ENCODE peak calls at places on chromosomes 3 and 15, in four cellular contexts. Q is activated naive CD8-positive, alpha-beta T cell treated with anti-CD3 and anti-CD28 coated beads, Interleukin-2, amount 50 U/mL, for 24 hours; R is mesothelial cell of epicardium; D is natural killer cell. H is an unnamed sample.

GRCh38 chr3:50124363-50125226 is 30.5 kb upstream of the SEMA3F start:
- DNase-seq in Q (no peak), R (no peak), D (no peak), H (no peak)

GRCh38 chr3:32334675-32335074 is 57.0 kb upstream of the CMTM7 start:
- DNase-seq in Q (peak; percentile 49), R (no peak), D (no peak), H (no peak)

GRCh38 chr15:55515991-55516776 is 8.2 kb upstream of the DNAAF4 start:
- DNase-seq in Q (no peak), R (no peak), D (no peak), H (no peak)

GRCh38 chr3:172151610-172152293 is 112.4 kb downstream of the FNDC3B start:
- DNase-seq in Q (no peak), R (no peak), D (no peak), H (no peak)

GRCh38 chr3:141452045-141452444 is 34.8 kb upstream of the RASA2 start:
- DNase-seq in Q (peak; percentile 22), R (no peak), D (no peak), H (peak; percentile 30)

GRCh38 chr3:45927881-45928280 is 15.4 kb upstream of the CXCR6 start:
- DNase-seq in Q (no peak), R (no peak), D (no peak), H (no peak)

GRCh38 chr3:32238027-32238815 is at the start of gene CMTM8:
- DNase-seq in Q (peak; percentile 66), R (peak; percentile 45), D (no peak), H (no peak)

GRCh38 chr3:143063018-143063417 is 56.6 kb upstream of the CHST2 start:
- DNase-seq in Q (no peak), R (no peak), D (no peak), H (no peak)

GRCh38 chr15:48221885-48222284 is 15.8 kb downstream of the SLC12A1 start:
- DNase-seq in Q (no peak), R (no peak), D (no peak), H (no peak)

GRCh38 chr3:43737001-43737440 is 46.3 kb downstream of the ABHD5 start:
- DNase-seq in Q (no peak), R (no peak), D (no peak), H (no peak)

GRCh38 chr3:98770261-98771039 is 7.3 kb downstream of the ST3GAL6 start:
- DNase-seq in Q (no peak), R (no peak), D (no peak), H (no peak)

GRCh38 chr3:52813810-52814209 is 16.7 kb downstream of the ITIH4 start:
- DNase-seq in Q (no peak), R (no peak), D (no peak), H (no peak)

GRCh38 chr3:141875893-141876380 is 506 bp upstream of the ATP1B3 start:
- DNase-seq in Q (peak; percentile 73), R (peak; percentile 33), D (peak; percentile 64), H (peak; percentile 21)

GRCh38 chr15:27956285-27956684 is 142.8 kb downstream of the OCA2 start:
- DNase-seq in Q (no peak), R (no peak), D (no peak), H (no peak)

GRCh38 chr3:33831053-33831452 is 32.6 kb downstream of the PDCD6IP start:
- DNase-seq in Q (no peak), R (no peak), D (no peak), H (no peak)

GRCh38 chr3:14452676-14453367 is 50.4 kb downstream of the SLC6A6 start:
- DNase-seq in Q (no peak), R (no peak), D (no peak), H (no peak)

GRCh38 chr3:133014325-133014724 is 23.9 kb upstream of the TMEM108 start:
- DNase-seq in Q (no peak), R (no peak), D (no peak), H (no peak)

H was measured in GM19239.